ENCODE peak calls at places on chromosome 16, in five cellular contexts. One of them, this sample, is unnamed.

GRCh38 chr16:2033057-2033911 is 6.6 kb downstream of the NHERF2 start:
- DNase-seq in A549: no peak
- DNase-seq in NCI-H2081: no peak
- DNase-seq in stimulated activated CD4-positive, alpha-beta T cell treated with anti-CD3 and anti-CD28 coated beads, Interleukin-12 subunit alpha, Interleukin-12 subunit beta, amount 100 ng/mL, for 24 hours: no peak
- DNase-seq in ureter: no peak
- DNase-seq in this sample: no peak

GRCh38 chr16:29226782-29227181 is 179.7 kb downstream of the NPIPB11 start:
- DNase-seq in A549: no peak
- DNase-seq in stimulated activated CD4-positive, alpha-beta T cell treated with anti-CD3 and anti-CD28 coated beads, Interleukin-12 subunit alpha, Interleukin-12 subunit beta, amount 100 ng/mL, for 24 hours: no peak
- DNase-seq in ureter: no peak
- DNase-seq in NCI-H2081: no peak
- DNase-seq in this sample: no peak

GRCh38 chr16:74557275-74557674 is 49.6 kb downstream of the GLG1 start:
- DNase-seq in A549: no peak
- DNase-seq in NCI-H2081: no peak
- DNase-seq in ureter: no peak
- DNase-seq in stimulated activated CD4-positive, alpha-beta T cell treated with anti-CD3 and anti-CD28 coated beads, Interleukin-12 subunit alpha, Interleukin-12 subunit beta, amount 100 ng/mL, for 24 hours: no peak
- DNase-seq in this sample: no peak

GRCh38 chr16:13781579-13782338 is 138.2 kb upstream of the ERCC4 start:
- DNase-seq in stimulated activated CD4-positive, alpha-beta T cell treated with anti-CD3 and anti-CD28 coated beads, Interleukin-12 subunit alpha, Interleukin-12 subunit beta, amount 100 ng/mL, for 24 hours: no peak
- DNase-seq in ureter: no peak
- DNase-seq in A549: no peak
- DNase-seq in NCI-H2081: no peak
- DNase-seq in this sample: no peak

GRCh38 chr16:1264257-1265089 is 8.6 kb downstream of the TPSD1 start:
- DNase-seq in A549: no peak
- DNase-seq in NCI-H2081: no peak
- DNase-seq in ureter: no peak
- DNase-seq in stimulated activated CD4-positive, alpha-beta T cell treated with anti-CD3 and anti-CD28 coated beads, Interleukin-12 subunit alpha, Interleukin-12 subunit beta, amount 100 ng/mL, for 24 hours: no peak
- DNase-seq in this sample: no peak

GRCh38 chr16:54283735-54284318 is 2.8 kb downstream of the IRX3 start:
- DNase-seq in ureter: no peak
- DNase-seq in stimulated activated CD4-positive, alpha-beta T cell treated with anti-CD3 and anti-CD28 coated beads, Interleukin-12 subunit alpha, Interleukin-12 subunit beta, amount 100 ng/mL, for 24 hours: no peak
- DNase-seq in NCI-H2081: no peak
- DNase-seq in A549: no peak
- DNase-seq in this sample: no peak

GRCh38 chr16:86428729-86429472 is 81.4 kb upstream of the FOXF1 start:
- DNase-seq in A549: no peak
- DNase-seq in ureter: no peak
- DNase-seq in stimulated activated CD4-positive, alpha-beta T cell treated with anti-CD3 and anti-CD28 coated beads, Interleukin-12 subunit alpha, Interleukin-12 subunit beta, amount 100 ng/mL, for 24 hours: no peak
- DNase-seq in NCI-H2081: no peak
- DNase-seq in this sample: no peak

GRCh38 chr16:57175896-57176295 is 9.9 kb downstream of the PSME3IP1 start:
- DNase-seq in NCI-H2081: no peak
- DNase-seq in A549: no peak
- DNase-seq in ureter: no peak
- DNase-seq in stimulated activated CD4-positive, alpha-beta T cell treated with anti-CD3 and anti-CD28 coated beads, Interleukin-12 subunit alpha, Interleukin-12 subunit beta, amount 100 ng/mL, for 24 hours: no peak
- DNase-seq in this sample: no peak

GRCh38 chr16:67055712-67056487 is 27.0 kb downstream of the CBFB start:
- DNase-seq in NCI-H2081: no peak
- DNase-seq in ureter: no peak
- DNase-seq in A549: peak; percentile 36
- DNase-seq in stimulated activated CD4-positive, alpha-beta T cell treated with anti-CD3 and anti-CD28 coated beads, Interleukin-12 subunit alpha, Interleukin-12 subunit beta, amount 100 ng/mL, for 24 hours: no peak
- DNase-seq in this sample: no peak

GRCh38 chr16:28218109-28218508 is 6.3 kb upstream of the XPO6 start:
- DNase-seq in A549: no peak
- DNase-seq in NCI-H2081: no peak
- DNase-seq in ureter: no peak
- DNase-seq in stimulated activated CD4-positive, alpha-beta T cell treated with anti-CD3 and anti-CD28 coated beads, Interleukin-12 subunit alpha, Interleukin-12 subunit beta, amount 100 ng/mL, for 24 hours: peak; percentile 14
- DNase-seq in this sample: no peak

GRCh38 chr16:67883872-67884261 is 818 bp upstream of the NRN1L start:
- DNase-seq in NCI-H2081: peak; percentile 23
- DNase-seq in stimulated activated CD4-positive, alpha-beta T cell treated with anti-CD3 and anti-CD28 coated beads, Interleukin-12 subunit alpha, Interleukin-12 subunit beta, amount 100 ng/mL, for 24 hours: peak; percentile 56
- DNase-seq in A549: peak; percentile 92
- DNase-seq in ureter: no peak
- DNase-seq in this sample: no peak

GRCh38 chr16:7313170-7313569 is 19.5 kb upstream of the RBFOX1 start:
- DNase-seq in NCI-H2081: peak; percentile 76
- DNase-seq in A549: no peak
- DNase-seq in stimulated activated CD4-positive, alpha-beta T cell treated with anti-CD3 and anti-CD28 coated beads, Interleukin-12 subunit alpha, Interleukin-12 subunit beta, amount 100 ng/mL, for 24 hours: no peak
- DNase-seq in ureter: no peak
- DNase-seq in this sample: no peak

GRCh38 chr16:6160871-6161270 is 1063.3 kb upstream of the EEF2KMT start:
- DNase-seq in ureter: no peak
- DNase-seq in NCI-H2081: no peak
- DNase-seq in stimulated activated CD4-positive, alpha-beta T cell treated with anti-CD3 and anti-CD28 coated beads, Interleukin-12 subunit alpha, Interleukin-12 subunit beta, amount 100 ng/mL, for 24 hours: no peak
- DNase-seq in A549: no peak
- DNase-seq in this sample: no peak

GRCh38 chr16:89114159-89114981 is 20.7 kb downstream of the ACSF3 start:
- DNase-seq in A549: no peak
- DNase-seq in stimulated activated CD4-positive, alpha-beta T cell treated with anti-CD3 and anti-CD28 coated beads, Interleukin-12 subunit alpha, Interleukin-12 subunit beta, amount 100 ng/mL, for 24 hours: no peak
- DNase-seq in ureter: no peak
- DNase-seq in NCI-H2081: no peak
- DNase-seq in this sample: no peak

GRCh38 chr16:48082516-48082915 is 73.3 kb downstream of the ABCC12 start:
- DNase-seq in A549: no peak
- DNase-seq in stimulated activated CD4-positive, alpha-beta T cell treated with anti-CD3 and anti-CD28 coated beads, Interleukin-12 subunit alpha, Interleukin-12 subunit beta, amount 100 ng/mL, for 24 hours: no peak
- DNase-seq in NCI-H2081: no peak
- DNase-seq in ureter: no peak
- DNase-seq in this sample: no peak

GRCh38 chr16:57669476-57670162 is 1.5 kb downstream of the ADGRG3 start:
- DNase-seq in NCI-H2081: no peak
- DNase-seq in A549: no peak
- DNase-seq in stimulated activated CD4-positive, alpha-beta T cell treated with anti-CD3 and anti-CD28 coated beads, Interleukin-12 subunit alpha, Interleukin-12 subunit beta, amount 100 ng/mL, for 24 hours: no peak
- DNase-seq in ureter: no peak
- DNase-seq in this sample: no peak

GRCh38 chr16:78505544-78506371 is 406.3 kb downstream of the WWOX start:
- DNase-seq in A549: no peak
- DNase-seq in NCI-H2081: no peak
- DNase-seq in ureter: peak; percentile 85
- DNase-seq in stimulated activated CD4-positive, alpha-beta T cell treated with anti-CD3 and anti-CD28 coated beads, Interleukin-12 subunit alpha, Interleukin-12 subunit beta, amount 100 ng/mL, for 24 hours: no peak
- DNase-seq in this sample: no peak

GRCh38 chr16:53064179-53064578 is 9.4 kb downstream of the CHD9 start:
- DNase-seq in stimulated activated CD4-positive, alpha-beta T cell treated with anti-CD3 and anti-CD28 coated beads, Interleukin-12 subunit alpha, Interleukin-12 subunit beta, amount 100 ng/mL, for 24 hours: no peak
- DNase-seq in A549: no peak
- DNase-seq in NCI-H2081: no peak
- DNase-seq in ureter: no peak
- DNase-seq in this sample: no peak

GRCh38 chr16:1990336-1991134 is 765 bp downstream of the SYNGR3 start:
- DNase-seq in ureter: no peak
- DNase-seq in stimulated activated CD4-positive, alpha-beta T cell treated with anti-CD3 and anti-CD28 coated beads, Interleukin-12 subunit alpha, Interleukin-12 subunit beta, amount 100 ng/mL, for 24 hours: no peak
- DNase-seq in NCI-H2081: no peak
- DNase-seq in A549: no peak
- DNase-seq in this sample: no peak

GRCh38 chr16:9000664-9001063 is 37.0 kb upstream of the USP7 start:
- DNase-seq in A549: no peak
- DNase-seq in ureter: no peak
- DNase-seq in NCI-H2081: no peak
- DNase-seq in stimulated activated CD4-positive, alpha-beta T cell treated with anti-CD3 and anti-CD28 coated beads, Interleukin-12 subunit alpha, Interleukin-12 subunit beta, amount 100 ng/mL, for 24 hours: no peak
- DNase-seq in this sample: no peak

This sample was measured in NCI-H774.